ENCODE peak calls at places on chromosomes 11 and 22, in nine cellular contexts. I is body of pancreas, T is HCT116, D is HepG2, F is sigmoid colon, P is IMR-90, W is ovary, C is stomach, M is heart left ventricle. B is an unnamed sample.
A peak's percentile ranks its signal among the peaks of the same experiment; 100 is the strongest.

GRCh38 chr22:29716814-29717213 is 3.0 kb upstream of the CABP7 start:
- DNase-seq in I (peak; percentile 69), T (peak; percentile 24), D (peak; percentile 84), F (no peak), P (peak; percentile 80), W (peak; percentile 77), C (peak; percentile 57), M (peak; percentile 33), B (peak; percentile 79)

GRCh38 chr22:20904008-20904979 is 12.9 kb upstream of the CRKL start:
- DNase-seq in I (no peak), T (peak; percentile 22), D (peak; percentile 67), F (no peak), P (peak; percentile 99), W (no peak), C (no peak), M (no peak), B (peak; percentile 83)

GRCh38 chr11:72114570-72114969 is 2.1 kb upstream of the ANAPC15 start:
- DNase-seq in I (no peak), T (no peak), D (no peak), F (no peak), P (peak; percentile 28), W (no peak), C (no peak), M (no peak), B (no peak)

GRCh38 chr11:124240621-124241397 is at the start of gene OR8G1:
- DNase-seq in I (no peak), T (no peak), D (no peak), F (no peak), P (no peak), W (no peak), C (no peak), M (no peak), B (no peak)

GRCh38 chr11:1072116-1072820 is 2.4 kb upstream of the MUC2 start:
- DNase-seq in I (peak; percentile 11), T (peak; percentile 32), D (no peak), F (peak; percentile 59), P (peak; percentile 71), W (peak; percentile 40), C (no peak), M (peak; percentile 67), B (no peak)

GRCh38 chr11:43359432-43359818 is 705 bp downstream of the TTC17 start:
- DNase-seq in I (no peak), T (no peak), D (peak; percentile 16), F (no peak), P (peak; percentile 28), W (no peak), C (no peak), M (peak; percentile 9), B (no peak)

GRCh38 chr22:26828311-26828710 is 170.9 kb downstream of the MIAT start:
- DNase-seq in I (no peak), T (no peak), D (no peak), F (no peak), P (no peak), W (no peak), C (no peak), M (no peak), B (no peak)

GRCh38 chr22:46002757-46003270 is 25.9 kb upstream of the WNT7B start:
- DNase-seq in I (no peak), T (no peak), D (no peak), F (peak; percentile 64), P (peak; percentile 56), W (peak; percentile 38), C (no peak), M (no peak), B (peak; percentile 88)

GRCh38 chr11:94036096-94036495 is 14.9 kb downstream of the HEPHL1 start:
- DNase-seq in I (no peak), T (no peak), D (no peak), F (no peak), P (no peak), W (no peak), C (no peak), M (no peak), B (no peak)

GRCh38 chr22:42646569-42647525 is 2.3 kb downstream of the CYB5R3 start:
- DNase-seq in I (peak; percentile 84), T (no peak), D (no peak), F (no peak), P (no peak), W (peak; percentile 76), C (peak; percentile 91), M (peak; percentile 79), B (peak; percentile 82)

GRCh38 chr22:41762980-41763779 is 37.3 kb upstream of the CCDC134 start:
- DNase-seq in I (peak; percentile 15), T (peak; percentile 28), D (peak; percentile 39), F (no peak), P (no peak), W (no peak), C (no peak), M (no peak), B (no peak)

GRCh38 chr11:83726316-83726715 is 440.1 kb upstream of the CCDC90B start:
- DNase-seq in I (no peak), T (no peak), D (no peak), F (no peak), P (no peak), W (no peak), C (no peak), M (no peak), B (no peak)
- H3K4me3 ChIP-seq in I (no peak overlapping the region), T (no peak overlapping the region), D (no peak overlapping the region), F (no peak overlapping the region), P (no peak overlapping the region), W (no peak overlapping the region), C (no peak overlapping the region), M (no peak overlapping the region), B (no peak overlapping the region)

DNA sequence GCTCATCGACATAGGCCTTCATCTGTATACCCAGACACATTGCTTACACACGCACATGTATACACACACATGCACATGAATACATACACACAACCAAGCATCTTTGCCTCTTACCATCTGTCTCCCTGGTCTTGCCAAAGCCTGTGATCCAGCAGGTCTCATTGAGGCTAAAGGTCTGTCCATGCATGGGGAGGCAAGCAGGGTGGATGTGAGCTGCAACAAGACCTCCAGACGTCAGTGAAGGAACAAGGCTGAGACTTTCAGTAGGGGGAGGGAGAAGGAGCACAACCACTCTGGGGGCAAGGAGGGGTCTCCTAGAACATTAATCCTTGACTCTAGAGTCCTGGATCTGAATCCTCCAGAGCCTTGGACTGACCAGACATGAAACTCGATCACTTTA is 23.7 kb downstream of the TMPRSS13 start:
- DNase-seq in I (no peak), T (no peak), D (no peak), F (peak; percentile 40), P (no peak), W (no peak), C (no peak), M (no peak), B (no peak)
- TF ChIP-seq POLR2A in I (no peak), T (no peak), D (no peak), F (no peak), P (no peak), W (no peak), C (no peak), M (no peak), B (no peak)

GRCh38 chr11:20605602-20606091 is 6.2 kb downstream of the SLC6A5 start:
- DNase-seq in I (no peak), T (no peak), D (no peak), F (no peak), P (no peak), W (no peak), C (no peak), M (no peak), B (no peak)
- H3K27me3 ChIP-seq in I (peaks cover 13% of the 10 kb centered on the region), T (peaks cover 25% of the 10 kb centered on the region), D (no peaks in the 10 kb centered on the region), F (peaks cover 78% of the 10 kb centered on the region), P (peaks cover 63% of the 10 kb centered on the region), W (no peaks in the 10 kb centered on the region), C (peaks cover 98% of the 10 kb centered on the region), M (peaks cover 82% of the 10 kb centered on the region), B (peaks cover 68% of the 10 kb centered on the region)

DNA sequence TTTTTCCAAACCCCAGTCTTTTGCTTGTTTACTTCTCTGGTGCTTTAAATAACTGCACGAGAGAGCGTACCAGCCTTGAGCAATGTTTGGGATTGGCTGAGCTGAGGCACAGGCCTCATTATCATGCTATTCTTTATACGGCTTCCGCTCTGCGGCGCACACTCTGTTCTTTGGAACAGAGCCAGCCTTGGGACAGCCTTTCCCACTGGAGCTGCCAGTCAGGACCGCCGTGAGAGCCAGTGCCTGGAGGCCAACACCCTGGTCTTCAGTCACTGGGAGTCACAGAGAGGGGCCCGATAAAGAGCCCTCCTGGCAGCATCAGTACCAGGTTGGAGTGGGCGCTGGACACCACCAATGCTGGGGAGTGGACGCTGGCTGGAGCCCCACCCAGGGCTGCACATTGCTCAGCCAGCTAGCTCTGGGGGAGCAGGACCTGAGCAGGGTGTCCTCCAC is 125.6 kb downstream of the BCR start:
- DNase-seq in I (peak; percentile 57), T (no peak), D (no peak), F (peak; percentile 90), P (peak; percentile 81), W (peak; percentile 89), C (peak; percentile 72), M (peak; percentile 75), B (peak; percentile 83)
- H3K4me3 ChIP-seq in I (no peak overlapping the region), T (no peak overlapping the region), D (no peak overlapping the region), F (no peak overlapping the region), P (no peak overlapping the region), W (no peak overlapping the region), C (no peak overlapping the region), M (no peak overlapping the region), B (no peak overlapping the region)

GRCh38 chr22:36196254-36197064 is 5.2 kb downstream of the APOL4 start:
- DNase-seq in I (no peak), T (no peak), D (no peak), F (no peak), P (peak; percentile 29), W (no peak), C (no peak), M (no peak), B (no peak)

GRCh38 chr22:36197065-36197440 is 4.6 kb downstream of the APOL4 start:
- DNase-seq in I (no peak), T (no peak), D (no peak), F (peak; percentile 83), P (peak; percentile 70), W (peak; percentile 86), C (no peak), M (peak; percentile 67), B (no peak)

GRCh38 chr22:36198482-36198881 is 3.1 kb downstream of the APOL4 start:
- DNase-seq in I (no peak), T (no peak), D (no peak), F (no peak), P (no peak), W (no peak), C (no peak), M (no peak), B (no peak)

GRCh38 chr22:36197601-36198146 is 3.9 kb downstream of the APOL4 start:
- DNase-seq in I (no peak), T (no peak), D (no peak), F (no peak), P (no peak), W (peak; percentile 63), C (no peak), M (no peak), B (no peak)

DNA sequence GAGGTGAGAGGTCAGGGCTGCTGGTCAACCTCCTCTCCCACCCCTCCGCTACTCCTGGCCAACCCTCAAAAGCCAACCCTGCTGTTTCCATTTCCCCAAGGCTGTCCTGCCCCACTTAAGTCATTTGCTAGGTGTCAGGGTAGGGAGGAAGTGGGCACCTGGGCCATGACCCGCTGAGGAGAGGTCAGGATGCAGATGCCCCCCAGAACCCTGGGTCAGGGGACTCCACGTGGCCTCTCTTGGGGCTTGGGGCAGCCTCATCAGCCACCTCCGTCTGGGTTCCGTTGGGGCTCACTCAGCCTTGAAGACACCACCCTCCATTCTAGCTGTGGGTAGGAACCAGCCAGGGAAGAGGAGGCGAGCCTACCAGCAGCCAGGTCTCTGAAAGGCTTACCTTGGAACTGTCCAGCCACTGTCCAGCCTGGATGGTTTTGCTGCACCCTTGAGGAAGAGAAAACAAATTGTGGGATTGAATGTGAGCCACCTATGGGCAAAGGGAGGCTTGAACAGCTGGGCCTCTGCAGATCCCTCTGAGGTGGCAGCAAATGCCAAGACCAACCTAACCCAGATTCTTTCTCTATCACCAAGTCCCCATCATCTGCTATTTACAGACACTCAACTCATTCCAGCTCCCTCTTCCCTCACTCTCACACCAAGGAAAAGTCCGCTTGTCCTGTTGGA is 2.5 kb downstream of the APOL4 start:
- DNase-seq in I (no peak), T (no peak), D (peak; percentile 24), F (no peak), P (no peak), W (no peak), C (no peak), M (no peak), B (peak; percentile 42)
- TF ChIP-seq POLR2A in I (no peak), T (no peak), D (no peak), F (no peak), P (no peak), W (no peak), C (no peak), M (no peak), B (no peak)

B was measured in adrenal gland.